ENCODE peak calls at places on chromosomes 11 and 22, in four cellular contexts. G is adrenal gland, M is prostate gland, U is HCT116. L is an unnamed sample.

GRCh38 chr11:6012055-6012668 is 5.4 kb upstream of the OR56A4 start:
- DNase-seq in G (no peak), M (no peak), U (no peak), L (no peak)

GRCh38 chr22:49197500-49197899 is 630.2 kb downstream of the BRD1 start:
- DNase-seq in G (no peak), M (no peak), U (no peak), L (no peak)

GRCh38 chr22:43007519-43008102 is 7.3 kb downstream of the PACSIN2 start:
- DNase-seq in G (peak; percentile 50), M (no peak), U (no peak), L (no peak)

GRCh38 chr22:45970709-45971388 is 6.1 kb downstream of the WNT7B start:
- DNase-seq in G (no peak), M (no peak), U (no peak), L (no peak)

GRCh38 chr22:33038131-33038772 is 19.9 kb downstream of the SYN3 start:
- DNase-seq in G (no peak), M (no peak), U (no peak), L (no peak)

GRCh38 chr11:58654079-58654907 is 31.8 kb downstream of the CNTF start:
- DNase-seq in G (peak; percentile 92), M (peak; percentile 69), U (peak; percentile 68), L (peak; percentile 93)

GRCh38 chr11:131064373-131064991 is 148.2 kb upstream of the SNX19 start:
- DNase-seq in G (peak; percentile 49), M (peak; percentile 25), U (peak; percentile 13), L (peak; percentile 92)

GRCh38 chr22:39251762-39252460 is 7.1 kb upstream of the PDGFB start:
- DNase-seq in G (no peak), M (peak; percentile 23), U (no peak), L (no peak)

GRCh38 chr22:18156878-18157713 is 7.1 kb downstream of the USP18 start:
- DNase-seq in G (peak; percentile 75), M (peak; percentile 55), U (peak; percentile 33), L (no peak)

GRCh38 chr11:6656936-6657335 is 1.3 kb upstream of the DCHS1 start:
- DNase-seq in G (no peak), M (no peak), U (no peak), L (peak; percentile 84)

GRCh38 chr22:20981787-20982562 is at the start of gene LZTR1:
- DNase-seq in G (peak; percentile 81), M (peak; percentile 86), U (peak; percentile 50), L (peak; percentile 93)

GRCh38 chr11:35354644-35355043 is 64.7 kb downstream of the SLC1A2 start:
- DNase-seq in G (no peak), M (no peak), U (no peak), L (no peak)

GRCh38 chr11:99406345-99406744 is 385.6 kb downstream of the CNTN5 start:
- DNase-seq in G (no peak), M (no peak), U (no peak), L (no peak)

GRCh38 chr11:71218789-71219499 is 33.4 kb downstream of the SHANK2 start:
- DNase-seq in G (no peak), M (no peak), U (no peak), L (no peak)

GRCh38 chr11:74373382-74373781 is 24.9 kb downstream of the PGM2L1 start:
- DNase-seq in G (no peak), M (no peak), U (no peak), L (no peak)

GRCh38 chr22:36027960-36028645 is 521 bp downstream of the RBFOX2 start:
- DNase-seq in G (no peak), M (peak; percentile 19), U (no peak), L (no peak)

GRCh38 chr11:77473801-77474508 is at the start of gene PAK1:
- DNase-seq in G (peak; percentile 89), M (peak; percentile 80), U (peak; percentile 86), L (peak; percentile 94)

GRCh38 chr11:35964846-35965245 is 21.0 kb downstream of the LDLRAD3 start:
- DNase-seq in G (no peak), M (no peak), U (no peak), L (no peak)

GRCh38 chr11:77051511-77051910 is 15.3 kb upstream of the CAPN5 start:
- DNase-seq in G (no peak), M (no peak), U (no peak), L (no peak)

GRCh38 chr11:57426754-57427691 is at the start of gene SLC43A3:
- DNase-seq in G (peak; percentile 83), M (peak; percentile 69), U (no peak), L (peak; percentile 94)
- H3K4me1 ChIP-seq in G (peaks cover 52% of the 10 kb centered on the region), M (no peaks in the 10 kb centered on the region), U (peaks cover 9% of the 10 kb centered on the region), L (peaks cover 68% of the 10 kb centered on the region)

GRCh38 chr11:96197801-96198465 is 145.1 kb downstream of the MAML2 start:
- DNase-seq in G (no peak), M (no peak), U (no peak), L (no peak)
- H3K4me3 ChIP-seq in G (no peak overlapping the region), M (no peak overlapping the region), U (no peak overlapping the region), L (no peak overlapping the region)

DNA sequence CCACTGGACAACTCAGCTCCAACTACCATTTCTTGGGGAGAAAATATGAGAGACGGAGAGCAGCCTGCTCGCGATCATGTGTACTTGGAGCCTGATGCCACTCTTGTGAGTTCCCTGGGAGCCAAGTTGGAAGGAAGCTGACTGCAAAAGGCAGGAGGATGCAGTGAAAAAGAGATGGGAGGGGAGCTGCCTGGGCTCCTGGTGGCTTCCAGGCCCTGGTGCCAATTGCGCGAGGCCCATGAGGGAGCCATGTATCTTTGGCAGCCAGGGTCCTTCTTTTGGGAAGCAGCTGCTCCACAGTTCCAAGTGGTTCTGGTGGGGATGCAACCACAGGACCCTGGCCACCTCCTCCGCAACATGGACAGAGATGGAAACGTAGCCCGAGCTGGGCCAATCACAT is 11.1 kb downstream of the C11orf91 start:
- DNase-seq in G (no peak), M (no peak), U (no peak), L (no peak)
- TF ChIP-seq POLR2A in G (no peak), M (no peak), U (no peak), L (no peak)

DNA sequence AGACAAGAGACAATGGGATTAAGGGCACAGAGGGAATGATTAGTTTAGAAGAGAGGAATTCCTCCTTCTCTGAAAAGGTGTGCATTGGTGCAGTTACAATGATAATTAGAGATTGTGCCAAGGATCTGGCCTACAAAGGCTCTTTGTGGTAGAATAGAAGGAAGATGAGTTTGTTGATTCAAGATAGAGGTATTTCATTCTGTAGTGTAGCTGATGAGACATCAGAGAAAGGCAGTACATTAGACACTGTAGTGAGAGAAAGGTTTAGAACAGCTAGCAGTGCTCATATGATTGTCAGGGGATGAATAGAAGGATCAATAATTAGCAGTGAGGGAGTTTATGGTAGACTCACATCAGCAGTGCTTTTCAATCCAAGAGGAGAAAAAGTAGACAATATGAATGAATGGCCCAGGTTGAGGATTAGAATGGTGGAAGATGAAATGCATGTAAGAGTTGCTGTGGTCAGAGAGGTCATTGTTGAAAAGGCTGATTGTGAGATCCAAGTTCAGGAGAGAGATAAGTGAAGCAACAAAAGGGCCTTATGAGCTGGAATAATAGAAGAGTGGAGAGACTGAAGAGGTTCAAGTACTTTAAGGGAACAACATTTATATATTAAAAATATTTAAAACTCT is 28.9 kb downstream of the SIK2 start:
- DNase-seq in G (no peak), M (no peak), U (no peak), L (no peak)
- H3K4me1 ChIP-seq in G (peaks cover 20% of the 10 kb centered on the region), M (peaks cover 6% of the 10 kb centered on the region), U (peaks cover 5% of the 10 kb centered on the region), L (peaks cover 52% of the 10 kb centered on the region)

DNA sequence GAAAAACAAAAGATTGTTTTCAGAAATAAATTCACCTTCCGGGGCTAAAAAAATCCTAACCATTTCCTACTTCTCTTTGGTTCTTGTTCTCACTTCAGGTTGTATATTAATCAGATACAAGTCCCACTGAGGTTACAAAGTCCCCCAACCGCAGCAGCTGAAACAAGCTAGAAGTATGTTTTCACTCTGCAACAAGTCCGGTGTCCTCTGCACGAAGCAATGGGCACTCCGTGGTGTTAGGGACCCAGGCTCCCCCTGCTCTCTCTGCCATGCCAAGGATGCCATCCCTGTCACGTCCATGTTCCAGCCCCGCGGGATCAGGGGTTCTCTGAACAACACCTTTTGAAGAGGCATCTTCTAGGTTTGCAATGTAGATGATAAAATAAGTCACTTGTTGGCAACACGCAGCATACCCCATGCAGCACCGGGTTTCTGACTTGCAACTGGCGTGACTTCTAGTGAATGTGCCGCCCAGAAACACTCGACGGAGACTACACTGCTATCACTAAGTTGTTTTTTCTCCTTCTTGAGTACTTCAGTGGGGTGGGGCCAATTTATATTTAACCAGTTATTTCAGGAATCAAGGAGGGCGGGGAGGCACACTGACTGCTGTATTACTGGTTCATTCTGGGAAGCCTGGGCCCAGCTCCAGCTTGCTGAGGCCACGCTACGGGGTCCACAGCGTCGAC is 25.4 kb upstream of the GSTP1 start:
- DNase-seq in G (no peak), M (no peak), U (no peak), L (no peak)
- H3K4me3 ChIP-seq in G (no peak overlapping the region), M (no peak overlapping the region), U (no peak overlapping the region), L (no peak overlapping the region)

GRCh38 chr11:65870307-65870658 is 2.3 kb downstream of the EFEMP2 start:
- DNase-seq in G (no peak), M (no peak), U (no peak), L (no peak)
- TF ChIP-seq POLR2A in G (no peak), M (no peak), U (no peak), L (no peak)

GRCh38 chr11:86951706-86952105 is 3.5 kb downstream of the FZD4 start:
- DNase-seq in G (no peak), M (no peak), U (no peak), L (no peak)
- H3K4me1 ChIP-seq in G (peaks cover 30% of the 10 kb centered on the region), M (no peaks in the 10 kb centered on the region), U (peaks cover 1% of the 10 kb centered on the region), L (peaks cover 83% of the 10 kb centered on the region)

L was measured in esophagus muscularis mucosa.